ENCODE peak calls at places on chromosomes 6 and 20, in four cellular contexts. Y, X, D and O are unnamed samples.

GRCh38 chr20:24978493-24978892 is 14.1 kb downstream of the APMAP start:
- DNase-seq in Y (no peak), X (no peak), D (no peak), O (no peak)

GRCh38 chr6:81834141-81834621 is 81.7 kb upstream of the TENT5A start:
- DNase-seq in Y (no peak), X (peak), D (no peak), O (peak)

GRCh38 chr20:58715709-58716475 is 23.3 kb downstream of the NPEPL1 start:
- DNase-seq in Y (no peak), X (peak), D (peak), O (peak)

GRCh38 chr6:53014034-53014433 is 18.9 kb upstream of the GSTA4 start:
- DNase-seq in Y (no peak), X (no peak), D (no peak), O (no peak)

GRCh38 chr6:20953019-20953418 is 418.8 kb downstream of the CDKAL1 start:
- DNase-seq in Y (peak), X (no peak), D (no peak), O (no peak)

GRCh38 chr6:11386726-11387125 is 150.8 kb upstream of the TMEM170B start:
- DNase-seq in Y (no peak), X (no peak), D (no peak), O (no peak)

GRCh38 chr6:127115032-127115661 is 3.3 kb upstream of the RSPO3 start:
- DNase-seq in Y (no peak), X (no peak), D (no peak), O (no peak)

GRCh38 chr6:12222405-12223366 is 67.5 kb upstream of the EDN1 start:
- DNase-seq in Y (no peak), X (no peak), D (no peak), O (no peak)

GRCh38 chr6:114081730-114082129 is 110.8 kb upstream of the HDAC2 start:
- DNase-seq in Y (no peak), X (no peak), D (no peak), O (no peak)

GRCh38 chr6:147508871-147509608 is 550 bp downstream of the SAMD5 start:
- DNase-seq in Y (peak), X (peak), D (peak), O (no peak)

GRCh38 chr20:2261105-2261504 is 34.7 kb upstream of the TGM3 start:
- DNase-seq in Y (no peak), X (no peak), D (no peak), O (no peak)

GRCh38 chr6:113598786-113599185 is 258.4 kb upstream of the MARCKS start:
- DNase-seq in Y (no peak), X (no peak), D (no peak), O (no peak)

GRCh38 chr6:143241110-143241509 is 180.4 kb downstream of the AIG1 start:
- DNase-seq in Y (no peak), X (no peak), D (no peak), O (peak)

GRCh38 chr20:31835554-31835953 is 9.8 kb downstream of the FOXS1 start:
- DNase-seq in Y (no peak), X (no peak), D (no peak), O (no peak)

GRCh38 chr6:4732691-4733315 is 43.4 kb upstream of the CDYL start:
- DNase-seq in Y (peak), X (peak), D (peak), O (peak)

GRCh38 chr6:169339731-169340314 is 86.2 kb upstream of the THBS2 start:
- DNase-seq in Y (no peak), X (no peak), D (no peak), O (no peak)

GRCh38 chr6:90183587-90184333 is 112.9 kb downstream of the BACH2 start:
- DNase-seq in Y (no peak), X (no peak), D (no peak), O (no peak)

GRCh38 chr6:33983109-33983475 is 162.8 kb downstream of the GRM4 start:
- DNase-seq in Y (no peak), X (no peak), D (no peak), O (no peak)

GRCh38 chr20:62068997-62069396 is 3.3 kb upstream of the TAF4 start:
- DNase-seq in Y (no peak), X (no peak), D (no peak), O (no peak)

GRCh38 chr6:87154641-87155271 is 609 bp upstream of the ZNF292 start:
- DNase-seq in Y (no peak), X (no peak), D (no peak), O (no peak)

GRCh38 chr6:38427492-38428210 is 212.1 kb downstream of the BTBD9 start:
- DNase-seq in Y (no peak), X (no peak), D (no peak), O (no peak)

GRCh38 chr20:34774886-34775285 is 50.6 kb downstream of the NCOA6 start:
- DNase-seq in Y (no peak), X (no peak), D (no peak), O (no peak)

GRCh38 chr20:52405417-52405816 is 213.8 kb upstream of the ZFP64 start:
- DNase-seq in Y (no peak), X (no peak), D (no peak), O (no peak)

GRCh38 chr20:39974966-39975501 is 714.0 kb downstream of the MAFB start:
- DNase-seq in Y (no peak), X (no peak), D (no peak), O (no peak)

GRCh38 chr20:34938466-34939163 is 17.0 kb downstream of the GSS start:
- DNase-seq in Y (no peak), X (peak), D (peak), O (peak)

GRCh38 chr6:98539669-98540207 is 294.6 kb upstream of the POU3F2 start:
- DNase-seq in Y (no peak), X (no peak), D (no peak), O (no peak)

GRCh38 chr6:89834884-89835792 is 5.5 kb downstream of the CASP8AP2 start:
- DNase-seq in Y (no peak), X (no peak), D (no peak), O (no peak)

GRCh38 chr6:36743538-36744441 is 46.2 kb downstream of the RAB44 start:
- DNase-seq in Y (no peak), X (no peak), D (no peak), O (no peak)

GRCh38 chr6:146857180-146857959 is 258.6 kb downstream of the ADGB start:
- DNase-seq in Y (peak), X (peak), D (peak), O (peak)

GRCh38 chr20:17137692-17138091 is 89.1 kb upstream of the PCSK2 start:
- DNase-seq in Y (no peak), X (no peak), D (no peak), O (no peak)

GRCh38 chr6:13177617-13178506 is 150.5 kb downstream of the TBC1D7 start:
- DNase-seq in Y (no peak), X (no peak), D (no peak), O (no peak)

GRCh38 chr6:150499882-150500312 is 99.8 kb upstream of the PLEKHG1 start:
- DNase-seq in Y (no peak), X (no peak), D (no peak), O (no peak)

GRCh38 chr6:136288566-136289326 is 900 bp downstream of the BCLAF1 start:
- DNase-seq in Y (peak), X (peak), D (peak), O (peak)

GRCh38 chr20:57654998-57655811 is 35.0 kb upstream of the ZBP1 start:
- DNase-seq in Y (no peak), X (no peak), D (no peak), O (peak)

DNA sequence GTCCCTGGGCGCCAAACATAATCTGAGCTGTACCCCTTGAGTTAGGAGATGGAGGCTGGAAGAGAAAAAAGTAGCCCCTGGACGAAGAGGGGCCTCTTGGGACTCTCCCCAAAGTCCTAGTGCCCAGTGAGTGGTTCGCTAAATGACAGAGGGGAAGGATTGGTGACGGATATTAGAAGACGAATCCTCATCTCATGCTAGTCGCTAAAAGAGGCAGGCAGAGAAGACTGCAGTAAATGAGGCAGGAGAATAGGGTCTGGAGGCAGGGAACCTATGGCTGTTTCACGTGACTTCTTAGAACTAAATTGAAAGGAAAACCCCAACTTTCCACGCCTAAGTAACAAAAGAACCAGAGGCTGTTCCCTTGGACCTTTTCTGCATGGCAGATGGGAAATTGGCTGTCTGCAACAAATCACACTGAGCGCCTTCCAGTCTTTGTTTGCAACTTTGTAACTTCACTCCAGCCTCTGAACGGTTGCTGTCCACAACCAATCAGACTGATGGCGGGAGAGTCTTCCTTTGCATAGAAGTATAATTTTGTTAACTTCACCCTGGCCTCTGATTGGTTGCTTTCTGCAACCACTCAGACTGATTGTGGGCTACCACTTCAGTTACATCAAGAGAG is 730 bp upstream of the RBL1 start:
- DNase-seq in Y (peak), X (no peak), D (no peak), O (no peak)
- TF ChIP-seq CTCF in Y (no peak), X (no peak), D (no peak), O (no peak)

GRCh38 chr6:121791396-121792315 is 356.2 kb downstream of the GJA1 start:
- DNase-seq in Y (peak), X (no peak), D (no peak), O (no peak)
- TF ChIP-seq CTCF in Y (peak), X (peak), D (no peak), O (no peak)

DNA sequence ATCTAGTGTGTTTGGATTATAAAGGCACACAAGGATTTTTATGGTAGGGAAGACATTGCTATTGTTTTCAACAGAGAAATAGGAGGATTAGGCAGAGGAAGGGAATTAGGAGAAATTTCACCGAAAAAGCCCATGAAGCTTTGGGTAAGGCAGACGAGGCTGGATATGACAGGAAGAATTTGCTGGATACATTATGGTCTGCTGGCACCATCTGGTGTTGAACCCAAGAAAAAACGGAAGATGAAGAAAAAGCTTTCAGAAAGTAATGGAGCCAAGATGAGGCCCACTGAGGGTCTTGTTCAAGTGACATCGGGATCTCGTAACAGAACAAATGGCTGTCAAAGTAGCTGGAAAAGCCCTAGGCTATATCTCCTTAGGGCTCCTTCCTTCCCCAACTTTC is 56.5 kb downstream of the OR2J2 start:
- DNase-seq in Y (no peak), X (no peak), D (no peak), O (no peak)
- TF ChIP-seq CTCF in Y (no peak), X (no peak), D (no peak), O (no peak)

DNA sequence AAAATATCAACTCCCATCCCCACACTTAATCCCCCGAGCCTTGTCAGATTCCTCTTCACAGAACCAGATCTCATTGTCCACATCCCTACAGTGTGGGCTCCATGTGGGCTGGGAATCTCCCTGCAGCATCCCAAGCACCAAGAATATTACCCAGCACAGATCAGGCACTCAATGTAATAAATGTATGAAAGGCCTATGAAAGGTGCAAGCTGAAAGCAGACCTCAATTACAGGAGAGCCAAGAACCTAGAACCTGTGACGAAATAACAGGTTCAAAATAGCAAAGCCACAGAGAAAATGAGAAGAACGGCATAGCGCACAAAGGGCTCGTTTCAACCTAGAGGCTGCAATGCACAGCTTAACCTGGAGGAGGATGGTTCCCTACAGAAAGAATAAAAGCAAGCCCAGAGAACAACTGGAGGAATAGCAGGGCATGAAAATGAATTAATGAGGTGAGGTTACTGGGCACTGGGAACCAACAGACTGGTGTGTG is 3.1 kb downstream of the SLC23A2 start:
- DNase-seq in Y (peak), X (no peak), D (no peak), O (no peak)
- TF ChIP-seq CTCF in Y (peak), X (no peak), D (no peak), O (no peak)

GRCh38 chr6:32825966-32826365 is 9.2 kb upstream of the HLA-DOB start:
- DNase-seq in Y (peak), X (no peak), D (no peak), O (no peak)
- TF ChIP-seq CTCF in Y (peak), X (peak), D (peak), O (no peak)